ENCODE peak calls at places on chromosome 1, in four cellular contexts. E is OCI-M1, W is cardiac septum, Q is HS-5. N is an unnamed sample.

GRCh38 chr1:32336963-32337675 is 1.1 kb upstream of the MARCKSL1 start:
- DNase-seq in E (peak), W (peak), Q (no peak), N (no peak)

GRCh38 chr1:37477198-37477931 is 3.0 kb downstream of the ZC3H12A start:
- DNase-seq in W (no peak), E (no peak), Q (no peak), N (peak)

GRCh38 chr1:157034137-157034800 is 11.3 kb downstream of the ARHGEF11 start:
- DNase-seq in E (no peak), W (no peak), Q (no peak), N (no peak)

GRCh38 chr1:226779536-226779935 is 40.5 kb upstream of the ITPKB start:
- DNase-seq in E (no peak), Q (no peak), W (no peak), N (no peak)

GRCh38 chr1:43590389-43590788 is 59.6 kb upstream of the KDM4A start:
- DNase-seq in Q (no peak), E (no peak), W (no peak), N (no peak)

GRCh38 chr1:115237507-115237906 is 100.5 kb downstream of the NGF start:
- DNase-seq in Q (peak), W (no peak), E (no peak), N (no peak)

GRCh38 chr1:1092890-1093609 is 18.9 kb upstream of the RNF223 start:
- DNase-seq in E (no peak), W (peak), Q (no peak), N (no peak)

GRCh38 chr1:192906334-192906733 is 97.5 kb downstream of the RGS2 start:
- DNase-seq in E (no peak), Q (no peak), W (no peak), N (no peak)

GRCh38 chr1:84208935-84209334 is 64.9 kb downstream of the PRKACB start:
- DNase-seq in W (no peak), Q (no peak), E (no peak), N (no peak)

GRCh38 chr1:198117267-198117666 is 39.5 kb upstream of the NEK7 start:
- DNase-seq in W (no peak), Q (no peak), E (no peak), N (no peak)

GRCh38 chr1:210174133-210174532 is 58.5 kb upstream of the SERTAD4 start:
- DNase-seq in Q (no peak), W (no peak), E (no peak), N (no peak)

GRCh38 chr1:113947388-113948107 is 18.4 kb downstream of the HIPK1 start:
- DNase-seq in W (no peak), Q (no peak), E (peak), N (no peak)

N was measured in mesenteric fat pad.